ENCODE peak calls at places on chromosomes 4 and X, in six cellular contexts. S is OCI-LY7, W is AG09309, J is RWPE1, O is GM12865, V is fibroblast of mammary gland. B is an unnamed sample.

GRCh38 chr4:112897548-112897947 is 151.9 kb upstream of the ANK2 start:
- DNase-seq in J (no peak), O (no peak), V (no peak), W (no peak), S (no peak), B (no peak)

GRCh38 chrX:68671221-68671620 is 23.8 kb downstream of the STARD8 start:
- DNase-seq in O (no peak), W (no peak), V (no peak), S (no peak), J (no peak), B (no peak)

GRCh38 chrX:24173115-24173847 is 23.8 kb downstream of the ZFX start:
- DNase-seq in V (no peak), W (no peak), J (no peak), O (no peak), S (no peak), B (no peak)

GRCh38 chr4:3660086-3660927 is 105.9 kb upstream of the ADRA2C start:
- DNase-seq in J (no peak), W (no peak), O (no peak), S (peak), V (no peak), B (no peak)

GRCh38 chrX:22273714-22274317 is 1.1 kb downstream of the CBLL2 start:
- DNase-seq in V (no peak), W (no peak), J (no peak), S (no peak), O (no peak), B (no peak)

GRCh38 chr4:73732759-73733431 is 7.5 kb upstream of the CXCL8 start:
- DNase-seq in J (no peak), V (no peak), O (no peak), S (no peak), W (no peak), B (no peak)

GRCh38 chrX:121216979-121217378 is 169.6 kb downstream of the GLUD2 start:
- DNase-seq in S (no peak), O (no peak), J (no peak), V (no peak), W (no peak), B (no peak)

GRCh38 chr4:57172065-57172464 is 61.9 kb upstream of the IGFBP7 start:
- DNase-seq in J (no peak), W (no peak), S (no peak), V (no peak), O (no peak), B (no peak)

GRCh38 chrX:357693-358471 is 28.8 kb downstream of the PPP2R3B start:
- DNase-seq in J (peak), S (no peak), W (no peak), V (peak), O (no peak), B (no peak)

GRCh38 chr4:72290737-72291136 is 258.9 kb downstream of the NPFFR2 start:
- DNase-seq in V (no peak), W (no peak), O (no peak), S (no peak), J (no peak), B (no peak)

GRCh38 chr4:72283357-72283756 is 251.6 kb downstream of the NPFFR2 start:
- DNase-seq in W (no peak), V (no peak), O (no peak), J (no peak), S (no peak), B (no peak)

GRCh38 chr4:72280252-72280651 is 248.5 kb downstream of the NPFFR2 start:
- DNase-seq in S (no peak), O (no peak), W (no peak), V (no peak), J (no peak), B (no peak)

GRCh38 chr4:72286185-72286584 is 254.4 kb downstream of the NPFFR2 start:
- DNase-seq in O (no peak), S (no peak), J (peak), W (no peak), V (peak), B (no peak)
- TF ChIP-seq CTCF in O (no peak), S (peak), J (peak), W (peak), V (peak), B (no peak)

DNA sequence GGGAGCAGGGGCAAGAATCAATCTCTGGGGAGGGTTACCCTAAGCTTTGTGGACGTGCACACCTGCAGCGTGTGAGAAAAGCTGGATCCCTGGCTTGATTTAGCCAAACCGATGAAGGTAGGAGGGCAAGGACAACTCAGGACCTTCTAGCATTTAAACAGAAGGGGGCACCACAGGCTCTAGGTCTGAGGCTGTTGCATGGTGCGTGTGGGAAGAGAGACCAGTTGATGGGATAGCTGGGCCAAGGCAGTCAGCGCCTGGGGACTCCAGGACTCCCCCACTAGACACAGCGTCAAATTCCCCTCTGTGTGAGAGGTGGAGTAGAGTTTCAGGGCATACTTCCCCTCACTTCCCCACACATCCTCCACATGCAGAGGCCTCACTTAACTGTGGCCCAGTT is 4.3 kb downstream of the GABRQ start:
- DNase-seq in O (peak), V (peak), W (no peak), S (no peak), J (no peak), B (no peak)
- TF ChIP-seq CTCF in O (peak), V (peak), W (peak), S (peak), J (no peak), B (peak)

GRCh38 chr4:180284267-180284666 is 1958.9 kb upstream of the TENM3 start:
- DNase-seq in O (no peak), J (no peak), W (no peak), S (no peak), V (no peak), B (no peak)
- TF ChIP-seq CTCF in O (no peak), J (no peak), W (no peak), S (no peak), V (no peak), B (no peak)

GRCh38 chr4:118005883-118006282 is 28.4 kb upstream of the NDST3 start:
- DNase-seq in V (no peak), S (no peak), W (no peak), O (no peak), J (no peak), B (no peak)
- TF ChIP-seq CTCF in V (no peak), S (peak), W (no peak), O (no peak), J (no peak), B (peak)

GRCh38 chr4:7917669-7918068 is 22.0 kb downstream of the AFAP1 start:
- DNase-seq in J (no peak), V (no peak), S (no peak), O (no peak), W (no peak), B (no peak)
- TF ChIP-seq CTCF in J (no peak), V (no peak), S (no peak), O (no peak), W (no peak), B (no peak)

GRCh38 chr4:114208747-114209146 is 229.3 kb upstream of the ARSJ start:
- DNase-seq in J (no peak), O (no peak), W (peak), S (no peak), V (peak), B (peak)
- TF ChIP-seq CTCF in J (no peak), O (no peak), W (peak), S (no peak), V (no peak), B (peak)

GRCh38 chrX:153459976-153460375 is 10.4 kb downstream of the HAUS7 start:
- DNase-seq in O (no peak), V (peak), J (no peak), W (no peak), S (no peak), B (no peak)
- TF ChIP-seq CTCF in O (no peak), V (no peak), J (no peak), W (peak), S (no peak), B (peak)

B was measured in epithelial cell of proximal tubule.